ENCODE peak calls at places on chromosomes 2 and 18, in six cellular contexts. X, Q, L, H, M and Z are unnamed samples.

GRCh38 chr2:11683966-11684365 is 14.0 kb upstream of the NTSR2 start:
- DNase-seq in X (no peak), Q (no peak), L (no peak), H (no peak), M (no peak), Z (no peak)

GRCh38 chr2:239959059-239959971 is 65.8 kb downstream of the NDUFA10 start:
- DNase-seq in X (peak; percentile 16), Q (peak; percentile 40), L (no peak), H (no peak), M (no peak), Z (no peak)

GRCh38 chr2:165015052-165015642 is 59.8 kb upstream of the SLC38A11 start:
- DNase-seq in X (peak; percentile 74), Q (peak; percentile 78), L (no peak), H (peak; percentile 58), M (peak; percentile 84), Z (peak; percentile 37)

GRCh38 chr2:180690611-180691010 is 289.8 kb upstream of the UBE2E3 start:
- DNase-seq in X (peak; percentile 76), Q (no peak), L (no peak), H (no peak), M (no peak), Z (no peak)

GRCh38 chr2:9752441-9753275 is 90.6 kb upstream of the TAF1B start:
- DNase-seq in X (peak; percentile 96), Q (no peak), L (peak; percentile 31), H (no peak), M (no peak), Z (no peak)

GRCh38 chr2:105749583-105750399 is 5.1 kb downstream of the NCK2 start:
- DNase-seq in X (no peak), Q (no peak), L (no peak), H (no peak), M (no peak), Z (no peak)

GRCh38 chr2:16462965-16463364 is 202.7 kb downstream of the CYRIA start:
- DNase-seq in X (no peak), Q (no peak), L (no peak), H (no peak), M (no peak), Z (no peak)

GRCh38 chr2:230209422-230210051 is 10.2 kb downstream of the SP110 start:
- DNase-seq in X (no peak), Q (no peak), L (no peak), H (no peak), M (no peak), Z (no peak)

GRCh38 chr18:11387880-11388279 is 221.5 kb upstream of the SLC35G4 start:
- DNase-seq in X (peak; percentile 80), Q (no peak), L (peak; percentile 10), H (peak; percentile 75), M (peak; percentile 80), Z (peak; percentile 63)

GRCh38 chr2:158533009-158533408 is 76.3 kb downstream of the PKP4 start:
- DNase-seq in X (no peak), Q (no peak), L (no peak), H (no peak), M (no peak), Z (no peak)

GRCh38 chr2:10387033-10387432 is 61.1 kb downstream of the ODC1 start:
- DNase-seq in X (no peak), Q (no peak), L (no peak), H (no peak), M (no peak), Z (no peak)

GRCh38 chr2:25375989-25376545 is 34.3 kb upstream of the DNMT3A start:
- DNase-seq in X (no peak), Q (peak; percentile 61), L (no peak), H (no peak), M (no peak), Z (no peak)

GRCh38 chr2:223674998-223675609 is 72.9 kb upstream of the SCG2 start:
- DNase-seq in X (peak; percentile 41), Q (no peak), L (no peak), H (no peak), M (no peak), Z (no peak)

GRCh38 chr18:59634096-59634495 is 63.1 kb downstream of the CCBE1 start:
- DNase-seq in X (peak; percentile 60), Q (no peak), L (no peak), H (no peak), M (no peak), Z (no peak)

GRCh38 chr2:890214-890613 is 60.4 kb upstream of the SNTG2 start:
- DNase-seq in X (no peak), Q (no peak), L (no peak), H (no peak), M (no peak), Z (no peak)

GRCh38 chr18:40133253-40133652 is 1821.8 kb upstream of the PIK3C3 start:
- DNase-seq in X (no peak), Q (no peak), L (no peak), H (no peak), M (no peak), Z (no peak)

GRCh38 chr2:231397011-231397927 is 1.8 kb downstream of the B3GNT7 start:
- DNase-seq in X (no peak), Q (peak; percentile 48), L (no peak), H (no peak), M (no peak), Z (peak; percentile 1)

GRCh38 chr2:195451160-195451559 is 205.9 kb upstream of the SLC39A10 start:
- DNase-seq in X (peak; percentile 30), Q (no peak), L (no peak), H (no peak), M (no peak), Z (no peak)

GRCh38 chr2:8500124-8501054 is 181.5 kb upstream of the ID2 start:
- DNase-seq in X (peak; percentile 60), Q (no peak), L (no peak), H (no peak), M (no peak), Z (no peak)

GRCh38 chr2:19474128-19474527 is 115.7 kb upstream of the OSR1 start:
- DNase-seq in X (peak; percentile 63), Q (no peak), L (no peak), H (no peak), M (no peak), Z (no peak)

GRCh38 chr18:2569338-2570207 is 1.7 kb downstream of the METTL4 start:
- DNase-seq in X (no peak), Q (no peak), L (no peak), H (no peak), M (no peak), Z (no peak)

GRCh38 chr2:189291460-189291859 is 111.9 kb upstream of the COL5A2 start:
- DNase-seq in X (no peak), Q (no peak), L (no peak), H (no peak), M (no peak), Z (no peak)

GRCh38 chr18:57748770-57749603 is 54.1 kb downstream of the ATP8B1 start:
- DNase-seq in X (peak; percentile 70), Q (no peak), L (no peak), H (no peak), M (no peak), Z (no peak)

DNA sequence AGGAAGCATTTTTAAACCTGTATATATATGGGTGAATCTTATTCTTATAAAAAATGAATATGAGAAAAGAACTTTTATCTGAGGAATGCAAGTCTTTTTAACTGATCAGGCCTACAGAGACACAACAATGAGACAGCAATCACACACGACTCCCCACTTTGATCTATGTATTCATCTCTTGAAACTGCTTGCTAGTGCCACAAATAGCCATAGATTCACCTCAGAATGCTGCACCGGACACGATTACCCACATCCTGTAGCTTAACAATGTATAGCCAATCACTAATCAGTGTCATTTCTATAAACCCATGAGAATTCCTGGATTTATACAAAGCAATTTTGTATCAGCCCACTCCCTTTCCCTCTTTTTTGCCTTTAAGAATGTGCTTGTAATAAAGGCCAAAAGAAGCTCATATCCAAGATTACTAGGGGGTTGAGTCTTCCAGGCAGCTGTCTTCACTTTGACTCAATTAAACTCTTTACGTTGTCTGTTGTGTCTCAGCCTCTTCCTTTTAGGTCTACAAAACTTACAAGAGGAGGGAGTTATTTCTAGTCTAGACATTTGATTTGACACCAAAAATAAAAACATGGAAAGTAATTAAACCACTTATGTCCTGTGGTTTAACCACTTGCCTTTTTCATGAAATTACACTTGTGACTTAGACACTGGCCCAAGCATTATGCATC is 94.9 kb downstream of the MBD2 start:
- DNase-seq in X (no peak), Q (no peak), L (no peak), H (no peak), M (no peak), Z (no peak)
- H3K4me3 ChIP-seq in X (no peak overlapping the region), Q (no peak overlapping the region), L (no peak overlapping the region), H (no peak overlapping the region), M (no peak overlapping the region), Z (no peak overlapping the region)

GRCh38 chr2:233343171-233343705 is 11.1 kb upstream of the DGKD start:
- DNase-seq in X (no peak), Q (no peak), L (no peak), H (no peak), M (no peak), Z (no peak)

GRCh38 chr2:233342301-233342700 is 12.0 kb upstream of the DGKD start:
- DNase-seq in X (no peak), Q (no peak), L (no peak), H (no peak), M (no peak), Z (no peak)

GRCh38 chr2:233346930-233347329 is 7.4 kb upstream of the DGKD start:
- DNase-seq in X (no peak), Q (no peak), L (no peak), H (no peak), M (no peak), Z (no peak)

GRCh38 chr2:233349005-233349998 is 5.0 kb upstream of the DGKD start:
- DNase-seq in X (no peak), Q (peak; percentile 81), L (no peak), H (no peak), M (no peak), Z (peak; percentile 54)

DNA sequence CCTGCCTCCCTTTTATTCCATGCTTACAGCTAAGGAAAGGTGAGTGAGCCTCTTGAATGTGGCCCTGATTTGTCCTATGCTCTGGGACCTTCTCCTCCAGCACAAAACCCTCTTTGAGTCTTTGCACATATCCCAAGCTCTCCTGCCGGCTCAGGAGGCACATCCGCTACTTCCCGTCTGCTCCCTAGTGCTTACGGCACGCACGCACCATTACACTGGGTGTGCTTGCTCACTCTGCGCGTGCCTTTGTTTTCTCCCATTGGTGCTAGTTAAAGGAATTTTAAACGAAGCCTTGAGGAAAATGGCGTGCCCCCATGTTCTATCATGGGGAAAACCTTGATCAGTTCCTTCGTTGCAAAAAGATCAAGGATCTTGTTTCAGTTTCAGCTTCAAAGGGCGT is 7.9 kb upstream of the DGKD start:
- DNase-seq in X (no peak), Q (no peak), L (no peak), H (no peak), M (no peak), Z (no peak)
- H3K4me1 ChIP-seq in X (peaks cover 6% of the 10 kb centered on the region), Q (peaks cover 2% of the 10 kb centered on the region), L (no peaks in the 10 kb centered on the region), H (no peaks in the 10 kb centered on the region), M (no peaks in the 10 kb centered on the region), Z (peaks cover 10% of the 10 kb centered on the region)

GRCh38 chr18:3874593-3874992 is 424.6 kb downstream of the TGIF1 start:
- DNase-seq in X (peak; percentile 25), Q (no peak), L (no peak), H (no peak), M (no peak), Z (no peak)
- H3K4me3 ChIP-seq in X (peak overlapping the region; percentile 75), Q (peak overlapping the region; percentile 30), L (peak overlapping the region; percentile 62), H (no peak overlapping the region), M (no peak overlapping the region), Z (no peak overlapping the region)

DNA sequence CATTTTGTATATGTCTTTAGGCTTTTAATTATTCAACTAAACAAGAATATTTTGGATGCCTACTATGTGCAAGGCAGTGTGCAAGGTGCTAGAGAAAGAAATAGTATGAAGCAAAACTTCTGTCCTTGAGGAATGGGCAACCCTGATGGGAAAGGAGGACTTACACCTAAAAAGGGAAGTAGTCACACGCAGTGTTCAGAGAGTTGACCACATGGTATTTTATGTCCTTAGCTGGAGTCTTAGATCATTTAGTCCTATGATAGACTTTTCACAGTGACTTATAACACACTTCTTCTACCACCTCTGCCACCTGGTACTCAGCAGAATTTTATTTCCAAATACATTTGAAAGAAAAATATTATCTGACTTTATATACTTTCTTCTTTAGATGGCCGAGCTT is 291.6 kb downstream of the PLCL1 start:
- DNase-seq in X (no peak), Q (no peak), L (no peak), H (no peak), M (no peak), Z (no peak)
- H3K4me1 ChIP-seq in X (peaks cover 20% of the 10 kb centered on the region), Q (peaks cover 9% of the 10 kb centered on the region), L (peaks cover 57% of the 10 kb centered on the region), H (peaks cover 4% of the 10 kb centered on the region), M (no peaks in the 10 kb centered on the region), Z (peaks cover 51% of the 10 kb centered on the region)